ENCODE peak calls at places on chromosome 3, in four cellular contexts. T is fibroblast of mammary gland, H is mammary epithelial cell, B is upper lobe of right lung. Z is an unnamed sample.

GRCh38 chr3:13574798-13575451 is 26.0 kb downstream of the FBLN2 start:
- DNase-seq in T (peak), H (no peak), B (no peak), Z (no peak)

GRCh38 chr3:61331937-61332590 is 80.8 kb upstream of the FHIT start:
- DNase-seq in T (no peak), H (no peak), B (no peak), Z (no peak)

GRCh38 chr3:146161725-146162047 is 702 bp upstream of the PLOD2 start:
- DNase-seq in T (peak), H (no peak), B (no peak), Z (no peak)

GRCh38 chr3:9746330-9746729 is 3.4 kb upstream of the OGG1 start:
- DNase-seq in T (peak), H (no peak), B (no peak), Z (peak)

GRCh38 chr3:150627557-150627956 is 24.4 kb downstream of the SELENOT start:
- DNase-seq in T (no peak), H (no peak), B (no peak), Z (no peak)

GRCh38 chr3:27500051-27500450 is 15.9 kb upstream of the SLC4A7 start:
- DNase-seq in T (peak), H (no peak), B (no peak), Z (no peak)

GRCh38 chr3:194224536-194224935 is 88.6 kb downstream of the HES1 start:
- DNase-seq in T (no peak), H (no peak), B (no peak), Z (no peak)

GRCh38 chr3:36868614-36869436 is 76.0 kb downstream of the TRANK1 start:
- DNase-seq in T (peak), H (peak), B (no peak), Z (peak)

GRCh38 chr3:69505770-69506407 is 120.0 kb upstream of the FRMD4B start:
- DNase-seq in T (no peak), H (no peak), B (no peak), Z (no peak)

GRCh38 chr3:44048196-44048924 is 193.3 kb upstream of the TOPAZ1 start:
- DNase-seq in T (no peak), H (peak), B (no peak), Z (no peak)

GRCh38 chr3:150945226-150945625 is 27.3 kb downstream of the CLRN1 start:
- DNase-seq in T (peak), H (peak), B (no peak), Z (peak)

GRCh38 chr3:19264424-19264823 is 116.1 kb downstream of the KCNH8 start:
- DNase-seq in T (no peak), H (no peak), B (no peak), Z (no peak)

GRCh38 chr3:30408105-30408557 is 198.3 kb upstream of the TGFBR2 start:
- DNase-seq in T (peak), H (no peak), B (no peak), Z (no peak)

GRCh38 chr3:36701903-36702374 is 62.4 kb downstream of the DCLK3 start:
- DNase-seq in T (peak), H (peak), B (no peak), Z (peak)

GRCh38 chr3:142940472-142940871 is 23.0 kb downstream of the PAQR9 start:
- DNase-seq in T (no peak), H (peak), B (no peak), Z (no peak)

GRCh38 chr3:8458711-8459110 is 42.9 kb upstream of the LMCD1 start:
- DNase-seq in T (peak), H (no peak), B (no peak), Z (no peak)

DNA sequence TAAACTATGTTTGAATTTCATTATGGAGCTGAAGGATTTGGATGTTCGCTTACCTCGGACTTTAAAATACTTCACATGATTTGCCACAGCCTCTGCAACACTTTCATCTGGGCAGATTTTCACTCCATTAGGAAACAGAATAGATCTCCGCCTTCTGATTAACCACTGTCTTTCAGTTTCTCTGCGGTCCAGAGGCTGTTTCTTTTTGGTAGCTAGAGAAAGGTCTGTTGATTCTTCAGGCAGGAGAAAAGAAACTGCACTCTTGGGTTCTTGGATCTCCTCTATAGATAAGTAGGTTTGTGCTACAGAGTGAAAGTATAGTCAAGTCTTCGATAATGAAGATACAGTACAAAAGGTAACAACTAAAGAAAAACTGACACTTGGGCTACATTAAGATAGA is 844 bp downstream of the IMPG2 start:
- DNase-seq in T (no peak), H (no peak), B (no peak), Z (no peak)
- TF ChIP-seq CTCF in T (no peak), H (no peak), B (no peak), Z (no peak)

DNA sequence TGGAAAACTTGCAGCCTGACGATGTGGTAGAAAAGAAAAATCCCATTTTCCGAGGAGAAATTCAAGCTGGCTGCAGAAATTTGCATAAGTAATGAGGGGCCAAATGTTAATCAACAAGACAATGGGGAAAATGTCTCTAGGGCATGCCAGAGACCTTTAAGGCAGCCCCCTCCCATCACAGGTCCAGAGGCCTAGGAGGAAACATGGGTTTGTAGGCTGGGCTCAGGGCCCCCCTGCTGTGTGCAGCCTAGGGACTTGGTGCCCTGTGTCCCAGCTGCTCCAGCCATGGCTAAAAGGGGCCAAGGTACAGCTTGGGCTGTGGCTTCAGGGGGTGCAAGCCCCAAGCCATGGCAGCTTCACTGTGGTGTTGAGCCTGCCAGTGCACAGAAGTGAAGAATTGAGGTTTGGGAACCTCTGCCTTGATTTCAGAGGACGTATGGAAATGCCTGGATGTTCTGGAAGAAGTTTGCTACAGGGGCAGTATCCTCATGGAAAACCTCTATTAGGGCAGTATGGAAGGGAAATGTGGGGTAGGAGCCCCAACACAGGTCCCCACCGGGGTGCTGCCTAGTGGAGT is 75.9 kb upstream of the CADPS start:
- DNase-seq in T (no peak), H (no peak), B (no peak), Z (no peak)
- H3K4me3 ChIP-seq in T (no peak), H (no peak), B (no peak), Z (no peak)

GRCh38 chr3:73586628-73587027 is 38.1 kb downstream of the PDZRN3 start:
- DNase-seq in T (no peak), H (no peak), B (no peak), Z (no peak)
- TF ChIP-seq CTCF in T (no peak), H (no peak), B (no peak), Z (no peak)

DNA sequence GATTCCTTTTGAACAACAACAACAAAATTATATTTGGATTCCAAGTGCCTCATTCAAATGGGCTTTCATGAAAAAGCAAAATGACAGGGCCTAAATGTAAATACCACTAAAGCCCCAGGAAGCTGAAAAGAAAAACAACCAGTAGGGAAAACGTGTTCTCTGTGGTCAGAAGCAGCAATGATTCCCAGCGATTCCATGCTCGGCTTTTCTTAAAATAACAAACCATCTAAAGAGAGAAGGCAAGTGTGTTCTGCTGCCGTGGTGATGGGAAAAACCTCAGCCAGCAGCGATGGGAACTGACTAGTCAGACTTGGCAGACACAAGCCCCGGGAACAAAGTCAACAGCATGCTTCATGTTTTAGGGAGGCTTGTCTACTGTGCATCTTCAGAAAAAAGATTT is 153.6 kb downstream of the TNIK start:
- DNase-seq in T (peak), H (peak), B (no peak), Z (no peak)
- H3K4me3 ChIP-seq in T (no peak), H (no peak), B (no peak), Z (no peak)

DNA sequence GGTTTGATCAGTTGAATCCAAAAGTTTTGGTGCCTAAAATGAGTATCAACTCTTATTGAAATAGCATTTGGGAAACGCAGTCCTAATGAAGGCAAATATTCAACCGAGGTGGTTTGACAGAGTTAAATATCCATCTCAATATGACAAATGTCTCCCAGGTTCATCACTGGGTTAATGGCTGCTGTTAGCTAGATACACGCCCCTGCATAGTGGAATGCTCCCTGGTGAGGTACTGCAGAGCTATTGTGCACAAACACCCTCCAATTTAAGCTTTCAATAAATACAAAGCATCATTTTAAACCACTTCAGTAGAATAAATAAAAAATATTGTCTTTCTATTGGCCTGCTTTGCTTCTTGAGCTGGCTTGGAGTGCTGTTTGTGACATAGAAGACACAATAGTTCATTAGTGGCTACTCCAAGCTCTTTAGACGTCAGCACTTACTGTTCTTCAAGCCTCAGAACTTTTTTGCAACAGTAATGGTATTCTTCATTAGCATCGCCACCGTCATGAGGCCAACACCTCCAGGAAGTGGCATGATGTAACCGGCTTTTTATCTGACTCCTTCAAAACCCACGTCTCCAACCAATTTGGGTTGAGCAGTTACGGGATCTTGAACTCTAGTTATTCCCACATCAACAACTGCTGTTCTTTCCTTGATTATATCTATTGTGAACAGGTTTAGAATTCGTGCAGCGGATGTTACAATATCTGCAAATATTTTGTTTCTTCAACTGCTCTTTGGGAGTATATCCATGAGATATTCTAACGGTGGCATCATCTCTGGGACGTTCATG is 1159.6 kb upstream of the EPHA6 start:
- DNase-seq in T (no peak), H (no peak), B (no peak), Z (no peak)
- TF ChIP-seq CTCF in T (no peak), H (no peak), B (no peak), Z (no peak)

GRCh38 chr3:50155491-50155878 is 361 bp downstream of the SEMA3F start:
- DNase-seq in T (no peak), H (no peak), B (no peak), Z (no peak)

GRCh38 chr3:50155891-50156290 is 767 bp downstream of the SEMA3F start:
- DNase-seq in T (no peak), H (peak), B (no peak), Z (no peak)

GRCh38 chr3:50157821-50158556 is 2.9 kb downstream of the SEMA3F start:
- DNase-seq in T (peak), H (peak), B (no peak), Z (no peak)

GRCh38 chr3:50156549-50156948 is 1.4 kb downstream of the SEMA3F start:
- DNase-seq in T (no peak), H (no peak), B (no peak), Z (no peak)

DNA sequence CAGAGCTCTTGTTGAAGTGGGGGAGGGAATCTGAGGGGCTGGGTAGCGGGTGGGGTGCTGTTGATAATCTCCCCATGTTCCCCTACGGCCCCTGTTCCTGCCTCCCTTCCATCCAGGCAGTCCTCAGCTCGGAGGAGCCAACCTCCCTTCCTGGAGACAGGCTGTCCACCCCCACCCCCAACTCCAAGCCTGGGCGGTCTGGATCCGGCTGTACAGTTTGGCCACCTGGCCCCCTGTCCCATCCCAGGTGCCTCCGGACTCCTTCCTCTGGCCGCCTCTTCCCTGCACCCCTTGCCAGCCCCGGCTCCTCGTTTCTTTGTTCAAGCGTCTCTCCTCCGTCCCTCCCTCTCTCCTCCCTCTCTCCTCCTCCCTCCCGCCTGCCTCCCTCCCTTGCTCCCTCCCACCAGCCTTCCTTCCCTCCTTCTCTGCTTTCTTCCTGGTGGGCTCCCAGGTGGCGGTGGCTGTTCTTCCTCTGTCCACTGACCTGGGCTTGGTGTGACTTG is 1.9 kb downstream of the SEMA3F start:
- DNase-seq in T (no peak), H (peak), B (no peak), Z (no peak)
- H3K4me3 ChIP-seq in T (peak), H (peak), B (peak), Z (peak)